ENCODE peak calls at places on chromosomes 3 and 15, in six cellular contexts. X is upper lobe of left lung, Y is fibroblast of mammary gland, Q is epithelial cell of esophagus, A is IMR-90, S is neuronal stem cell. P is an unnamed sample.

GRCh38 chr3:288383-288782 is 91.8 kb downstream of the CHL1 start:
- DNase-seq in Q (no peak), S (no peak), X (no peak), A (no peak), Y (no peak), P (no peak)

GRCh38 chr3:14369675-14370669 is 32.4 kb upstream of the SLC6A6 start:
- DNase-seq in Q (peak), A (no peak), X (peak), S (no peak), Y (no peak), P (no peak)

GRCh38 chr15:64697911-64698369 is 77.4 kb downstream of the RBPMS2 start:
- DNase-seq in S (no peak), Q (peak), X (no peak), Y (peak), A (peak), P (no peak)

GRCh38 chr3:44104668-44105321 is 136.9 kb upstream of the TOPAZ1 start:
- DNase-seq in A (peak), Y (peak), X (peak), Q (peak), S (no peak), P (peak)

GRCh38 chr3:187935623-187936156 is 190.4 kb upstream of the BCL6 start:
- DNase-seq in Q (no peak), Y (no peak), A (peak), X (no peak), S (no peak), P (no peak)

GRCh38 chr3:104763007-104763406 is 603.7 kb upstream of the ALCAM start:
- DNase-seq in S (peak), X (no peak), A (peak), Q (peak), Y (peak), P (no peak)

GRCh38 chr15:45326280-45326679 is 52.1 kb downstream of the GATM start:
- DNase-seq in Q (no peak), Y (no peak), X (no peak), A (no peak), S (no peak), P (no peak)

GRCh38 chr3:60580826-60581225 is 670.4 kb downstream of the FHIT start:
- DNase-seq in A (no peak), Y (no peak), X (no peak), Q (no peak), S (no peak), P (no peak)

DNA sequence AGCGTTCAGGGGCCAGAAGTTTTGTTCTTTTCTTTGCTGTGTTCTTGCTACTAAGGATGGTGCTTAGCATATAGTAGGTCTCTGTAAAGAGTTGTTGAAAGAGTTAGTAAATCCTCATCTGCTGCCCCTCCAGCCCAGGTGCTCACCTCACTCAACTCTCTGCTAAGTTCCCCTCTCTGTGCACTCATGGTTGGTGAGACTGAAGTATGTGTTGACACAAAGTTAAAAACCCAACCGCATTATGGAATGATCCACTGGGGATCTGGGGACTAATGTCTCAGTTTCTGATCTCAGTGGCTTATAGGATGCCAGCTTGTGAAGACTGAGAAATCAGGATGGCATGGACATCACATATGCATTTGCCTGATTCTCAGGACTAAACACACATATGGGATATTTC is 13.8 kb downstream of the RYR3 start:
- DNase-seq in A (no peak), Q (no peak), S (no peak), X (no peak), Y (no peak), P (no peak)
- H3K4me3 ChIP-seq in A (no peak), Q (no peak), S (no peak), X (no peak), Y (no peak), P (no peak)

GRCh38 chr3:12237076-12237475 is 51.8 kb upstream of the PPARG start:
- DNase-seq in Y (no peak), Q (no peak), A (no peak), X (no peak), S (no peak), P (no peak)

GRCh38 chr3:12232785-12233317 is 56.0 kb upstream of the PPARG start:
- DNase-seq in Q (no peak), X (no peak), S (no peak), A (no peak), Y (no peak), P (no peak)

GRCh38 chr3:12237912-12238650 is 50.8 kb upstream of the PPARG start:
- DNase-seq in X (no peak), Q (no peak), Y (peak), S (no peak), A (peak), P (no peak)

GRCh38 chr3:12234906-12235305 is 54.0 kb upstream of the PPARG start:
- DNase-seq in A (peak), Y (peak), X (no peak), Q (no peak), S (no peak), P (no peak)

DNA sequence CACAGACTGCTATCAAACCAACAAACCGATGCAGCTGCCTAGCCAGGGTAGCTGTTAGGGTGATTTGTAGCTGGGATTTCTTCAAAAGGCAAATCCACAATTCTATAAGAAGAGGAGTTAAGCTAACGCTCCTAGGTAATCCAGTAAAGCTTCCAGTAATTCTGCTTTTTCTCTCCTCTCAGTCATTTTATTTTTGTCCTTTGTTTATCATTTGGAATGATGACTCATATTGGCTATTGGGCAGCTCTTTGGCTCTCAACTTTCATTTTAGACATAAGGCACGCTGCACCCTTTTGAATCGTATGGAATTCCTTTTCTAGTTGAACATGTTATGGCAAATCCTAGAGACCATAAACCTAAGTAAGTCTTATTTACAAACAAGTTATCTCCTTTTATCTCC is 53.2 kb upstream of the PPARG start:
- DNase-seq in A (peak), X (no peak), S (no peak), Q (peak), Y (peak), P (no peak)
- H3K4me3 ChIP-seq in A (no peak), X (no peak), S (no peak), Q (no peak), Y (no peak), P (no peak)

GRCh38 chr3:61938878-61939549 is 377.6 kb downstream of the PTPRG start:
- DNase-seq in S (no peak), A (no peak), X (no peak), Y (no peak), Q (no peak), P (no peak)
- H3K4me3 ChIP-seq in S (no peak), A (no peak), X (no peak), Y (no peak), Q (no peak), P (no peak)

DNA sequence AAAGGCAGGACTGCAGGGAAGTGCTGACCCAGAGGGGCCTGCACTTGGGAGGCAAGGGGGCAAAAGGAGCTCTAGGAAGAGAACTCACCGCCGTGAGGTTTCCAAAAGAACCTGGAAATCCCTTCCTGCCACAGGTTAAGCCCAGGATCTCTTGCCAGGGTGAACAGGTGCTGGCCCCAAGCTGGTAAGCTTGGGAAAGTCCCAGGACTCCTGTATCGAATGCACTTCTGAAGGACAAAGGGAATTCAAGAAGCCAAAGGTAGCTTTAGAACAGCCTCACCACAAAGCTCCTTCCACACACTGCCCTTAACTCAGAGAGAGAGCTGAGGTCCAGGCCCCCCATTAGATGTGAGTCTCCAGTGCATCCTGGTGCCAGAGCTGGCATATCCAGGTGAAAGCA is 11.9 kb upstream of the SKIC8 start:
- DNase-seq in S (no peak), Q (no peak), X (no peak), A (no peak), Y (no peak), P (no peak)
- H3K4me3 ChIP-seq in S (no peak), Q (no peak), X (no peak), A (no peak), Y (no peak), P (no peak)

DNA sequence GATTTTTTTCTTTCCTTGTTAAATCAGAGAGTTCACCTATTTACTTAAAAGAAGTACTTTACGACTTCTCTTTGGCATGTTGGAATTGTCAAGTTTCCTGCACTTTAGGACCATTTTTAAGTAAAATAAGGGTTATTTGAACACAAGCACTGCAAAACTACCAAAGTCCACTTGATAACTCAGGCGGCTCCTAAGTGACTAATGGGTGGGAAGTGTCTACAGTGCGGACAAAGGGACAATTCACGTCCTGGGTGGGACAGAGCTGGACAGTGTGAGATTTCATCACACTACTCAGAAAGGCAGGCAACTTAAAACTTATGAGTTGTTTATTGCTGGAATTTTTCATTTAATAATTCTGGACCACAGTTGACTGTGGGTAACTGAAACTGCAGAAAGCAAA is 590.2 kb upstream of the UBE2E2 start:
- DNase-seq in Y (no peak), S (no peak), Q (no peak), X (no peak), A (no peak), P (no peak)
- H3K4me3 ChIP-seq in Y (no peak), S (no peak), Q (no peak), X (no peak), A (no peak), P (no peak)

GRCh38 chr3:79018671-79019136 is 749.1 kb downstream of the ROBO1 start:
- DNase-seq in A (peak), Q (peak), X (peak), Y (peak), S (peak), P (no peak)

GRCh38 chr3:79012530-79012913 is 755.3 kb downstream of the ROBO1 start:
- DNase-seq in A (no peak), S (no peak), X (no peak), Y (no peak), Q (no peak), P (no peak)

GRCh38 chr3:79016587-79017380 is 751.0 kb downstream of the ROBO1 start:
- DNase-seq in Q (peak), S (no peak), A (peak), X (no peak), Y (peak), P (no peak)

GRCh38 chr3:79012946-79013362 is 754.8 kb downstream of the ROBO1 start:
- DNase-seq in A (peak), S (no peak), Y (no peak), X (no peak), Q (no peak), P (no peak)

GRCh38 chr3:79015854-79016253 is 751.9 kb downstream of the ROBO1 start:
- DNase-seq in X (no peak), A (no peak), Y (no peak), S (no peak), Q (no peak), P (no peak)
- H3K4me3 ChIP-seq in X (no peak), A (no peak), Y (no peak), S (peak), Q (no peak), P (peak)

DNA sequence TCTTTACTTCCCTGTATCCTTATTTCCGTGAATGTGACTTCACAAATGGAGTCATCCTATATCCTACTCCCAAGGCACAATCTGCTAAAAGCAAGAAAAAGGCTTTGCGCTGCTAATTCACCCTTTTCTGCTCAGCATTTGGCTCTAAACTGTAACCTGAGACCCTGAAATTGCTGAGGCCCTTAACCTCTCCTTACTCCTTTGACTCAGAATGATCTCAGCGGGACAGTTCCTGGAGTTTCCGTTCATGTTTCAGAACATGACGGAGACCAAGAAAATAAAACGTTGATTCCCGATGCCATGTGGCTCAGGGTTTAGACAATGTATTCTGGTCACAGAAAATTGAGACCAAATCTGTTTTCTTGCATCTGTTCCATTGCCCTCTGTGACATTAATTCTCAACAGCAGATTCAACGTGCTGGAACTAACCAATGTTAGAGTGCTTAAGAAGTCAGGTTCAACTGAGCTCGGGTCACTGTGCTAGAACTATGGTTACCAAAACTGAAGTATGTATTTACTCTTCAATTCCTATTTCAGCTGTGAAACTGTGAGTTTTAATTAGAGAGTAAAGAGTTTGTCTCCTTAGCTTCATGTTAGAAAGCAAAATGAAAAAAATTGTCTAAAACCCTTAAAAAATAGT is 45.4 kb upstream of the TMC3 start:
- DNase-seq in Y (peak), X (no peak), A (peak), Q (peak), S (peak), P (peak)
- H3K4me3 ChIP-seq in Y (no peak), X (no peak), A (no peak), Q (no peak), S (no peak), P (no peak)

GRCh38 chr3:141499304-141499703 is 12.5 kb downstream of the RASA2 start:
- DNase-seq in A (no peak), Q (no peak), S (no peak), X (no peak), Y (no peak), P (no peak)
- H3K4me3 ChIP-seq in A (no peak), Q (no peak), S (no peak), X (no peak), Y (no peak), P (no peak)

GRCh38 chr15:41331281-41331680 is 1.1 kb downstream of the OIP5 start:
- DNase-seq in A (no peak), X (no peak), S (no peak), Q (no peak), Y (no peak), P (no peak)
- H3K4me3 ChIP-seq in A (no peak), X (no peak), S (peak), Q (peak), Y (peak), P (peak)

DNA sequence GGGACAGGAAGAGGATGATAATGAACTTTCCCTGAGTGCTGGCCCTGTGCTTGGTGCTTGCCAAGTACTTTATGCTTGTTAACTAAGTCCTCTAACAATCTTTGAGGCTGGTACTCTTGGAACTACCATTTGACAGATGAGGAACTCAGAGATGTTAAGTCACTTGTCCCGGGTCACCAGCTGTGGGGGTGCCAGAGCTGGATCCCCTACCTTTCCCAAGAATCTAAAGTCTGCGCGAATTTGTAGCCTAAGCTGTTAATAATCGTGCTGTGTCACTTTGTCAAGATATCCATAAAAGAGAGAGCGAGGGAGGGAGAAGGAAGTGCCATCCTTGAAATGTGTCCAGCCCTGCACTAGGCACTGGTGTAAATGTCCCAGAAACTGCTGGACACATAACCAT is 19.0 kb upstream of the ACOX2 start:
- DNase-seq in Q (no peak), X (peak), S (no peak), A (no peak), Y (no peak), P (no peak)
- H3K4me3 ChIP-seq in Q (no peak), X (no peak), S (no peak), A (no peak), Y (no peak), P (no peak)

P was measured in skeletal muscle cell.